ENCODE peak calls at places on chromosomes 11 and 22, in five cellular contexts. One of them, this sample, is unnamed.

GRCh38 chr11:34158661-34159060 is 53.2 kb downstream of the NAT10 start:
- DNase-seq in neuronal stem cell: no peak
- DNase-seq in H1: no peak
- DNase-seq in mesenchymal stem cell: no peak
- DNase-seq in IMR-90: no peak
- DNase-seq in this sample: no peak

GRCh38 chr22:49803134-49803533 is 24.5 kb downstream of the BRD1 start:
- DNase-seq in mesenchymal stem cell: no peak
- DNase-seq in H1: no peak
- DNase-seq in neuronal stem cell: no peak
- DNase-seq in IMR-90: no peak
- DNase-seq in this sample: no peak

GRCh38 chr11:8593935-8594909 is at the start of gene STK33:
- DNase-seq in IMR-90: no peak
- DNase-seq in mesenchymal stem cell: peak; percentile 13
- DNase-seq in neuronal stem cell: peak; percentile 69
- DNase-seq in H1: peak; percentile 27
- DNase-seq in this sample: peak; percentile 13

GRCh38 chr11:63660972-63661371 is 10.2 kb downstream of the ATL3 start:
- DNase-seq in mesenchymal stem cell: no peak
- DNase-seq in H1: no peak
- DNase-seq in IMR-90: no peak
- DNase-seq in neuronal stem cell: no peak
- DNase-seq in this sample: no peak

GRCh38 chr11:14904745-14905103 is 12.7 kb upstream of the CYP2R1 start:
- DNase-seq in mesenchymal stem cell: peak; percentile 42
- DNase-seq in neuronal stem cell: no peak
- DNase-seq in IMR-90: peak; percentile 25
- DNase-seq in H1: no peak
- DNase-seq in this sample: peak; percentile 52

GRCh38 chr22:29385305-29385704 is 3.1 kb downstream of the AP1B1 start:
- DNase-seq in IMR-90: no peak
- DNase-seq in mesenchymal stem cell: no peak
- DNase-seq in H1: no peak
- DNase-seq in neuronal stem cell: no peak
- DNase-seq in this sample: peak; percentile 48

GRCh38 chr11:65851083-65851579 is 6.8 kb downstream of the CFL1 start:
- DNase-seq in H1: no peak
- DNase-seq in mesenchymal stem cell: peak; percentile 33
- DNase-seq in IMR-90: no peak
- DNase-seq in neuronal stem cell: no peak
- DNase-seq in this sample: no peak

GRCh38 chr11:94934362-94934761 is 39.0 kb downstream of the CWC15 start:
- DNase-seq in IMR-90: peak; percentile 65
- DNase-seq in mesenchymal stem cell: peak; percentile 79
- DNase-seq in neuronal stem cell: no peak
- DNase-seq in H1: no peak
- DNase-seq in this sample: no peak

GRCh38 chr11:40421187-40421586 is 1038.3 kb downstream of the LRRC4C start:
- DNase-seq in H1: no peak
- DNase-seq in IMR-90: no peak
- DNase-seq in mesenchymal stem cell: no peak
- DNase-seq in neuronal stem cell: no peak
- DNase-seq in this sample: no peak

GRCh38 chr22:48923165-48923875 is 904.4 kb downstream of the BRD1 start:
- DNase-seq in H1: no peak
- DNase-seq in IMR-90: no peak
- DNase-seq in mesenchymal stem cell: no peak
- DNase-seq in neuronal stem cell: no peak
- DNase-seq in this sample: no peak

GRCh38 chr11:112975493-112975892 is 14.3 kb downstream of the NCAM1 start:
- DNase-seq in H1: no peak
- DNase-seq in mesenchymal stem cell: no peak
- DNase-seq in IMR-90: no peak
- DNase-seq in neuronal stem cell: no peak
- DNase-seq in this sample: no peak

GRCh38 chr11:56698795-56699194 is at the start of gene OR9G1:
- DNase-seq in mesenchymal stem cell: no peak
- DNase-seq in IMR-90: no peak
- DNase-seq in neuronal stem cell: no peak
- DNase-seq in H1: no peak
- DNase-seq in this sample: no peak

GRCh38 chr11:20155683-20156279 is 4.5 kb downstream of the DBX1 start:
- DNase-seq in neuronal stem cell: no peak
- DNase-seq in IMR-90: no peak
- DNase-seq in mesenchymal stem cell: no peak
- DNase-seq in H1: no peak
- DNase-seq in this sample: no peak

GRCh38 chr22:43471186-43471585 is 59.4 kb downstream of the MPPED1 start:
- DNase-seq in neuronal stem cell: no peak
- DNase-seq in mesenchymal stem cell: no peak
- DNase-seq in H1: no peak
- DNase-seq in IMR-90: no peak
- DNase-seq in this sample: no peak

GRCh38 chr11:126341760-126342161 is 13.7 kb upstream of the ST3GAL4 start:
- DNase-seq in neuronal stem cell: no peak
- DNase-seq in IMR-90: peak; percentile 71
- DNase-seq in H1: no peak
- DNase-seq in mesenchymal stem cell: peak; percentile 86
- DNase-seq in this sample: no peak

GRCh38 chr11:100827934-100828661 is 141.0 kb downstream of the ARHGAP42 start:
- DNase-seq in IMR-90: peak; percentile 84
- DNase-seq in mesenchymal stem cell: peak; percentile 75
- DNase-seq in H1: no peak
- DNase-seq in neuronal stem cell: no peak
- DNase-seq in this sample: peak; percentile 7

GRCh38 chr11:109512680-109513079 is 90.7 kb downstream of the C11orf87 start:
- DNase-seq in H1: no peak
- DNase-seq in IMR-90: no peak
- DNase-seq in mesenchymal stem cell: no peak
- DNase-seq in neuronal stem cell: no peak
- DNase-seq in this sample: no peak

GRCh38 chr22:50438305-50439275 is 36.2 kb downstream of the SBF1 start:
- DNase-seq in mesenchymal stem cell: no peak
- DNase-seq in H1: no peak
- DNase-seq in neuronal stem cell: no peak
- DNase-seq in IMR-90: no peak
- DNase-seq in this sample: no peak

GRCh38 chr11:57585301-57585700 is 12.2 kb upstream of the SERPING1 start:
- DNase-seq in IMR-90: no peak
- DNase-seq in H1: no peak
- DNase-seq in mesenchymal stem cell: no peak
- DNase-seq in neuronal stem cell: no peak
- DNase-seq in this sample: no peak

GRCh38 chr11:22466809-22467208 is 128.6 kb downstream of the SLC17A6 start:
- DNase-seq in H1: no peak
- DNase-seq in mesenchymal stem cell: peak; percentile 54
- DNase-seq in neuronal stem cell: no peak
- DNase-seq in IMR-90: peak; percentile 97
- DNase-seq in this sample: peak; percentile 88

GRCh38 chr11:35507688-35508087 is 17.7 kb downstream of the PAMR1 start:
- DNase-seq in mesenchymal stem cell: no peak
- DNase-seq in IMR-90: no peak
- DNase-seq in neuronal stem cell: no peak
- DNase-seq in H1: no peak
- DNase-seq in this sample: no peak

GRCh38 chr11:86177319-86177718 is 67.2 kb upstream of the EED start:
- DNase-seq in neuronal stem cell: no peak
- DNase-seq in IMR-90: no peak
- DNase-seq in H1: no peak
- DNase-seq in mesenchymal stem cell: no peak
- DNase-seq in this sample: no peak

GRCh38 chr11:119479685-119480275 is 56.8 kb upstream of the THY1 start:
- DNase-seq in H1: no peak
- DNase-seq in IMR-90: peak; percentile 65
- DNase-seq in neuronal stem cell: no peak
- DNase-seq in mesenchymal stem cell: peak; percentile 77
- DNase-seq in this sample: peak; percentile 55

GRCh38 chr22:17941501-17942406 is 82.6 kb downstream of the MICAL3 start:
- DNase-seq in neuronal stem cell: no peak
- DNase-seq in IMR-90: no peak
- DNase-seq in H1: no peak
- DNase-seq in mesenchymal stem cell: no peak
- DNase-seq in this sample: peak; percentile 78

GRCh38 chr22:27782065-27782464 is 19.5 kb downstream of the MN1 start:
- DNase-seq in mesenchymal stem cell: no peak
- DNase-seq in neuronal stem cell: no peak
- DNase-seq in H1: no peak
- DNase-seq in IMR-90: no peak
- DNase-seq in this sample: no peak

GRCh38 chr22:25495286-25495685 is 69.2 kb upstream of the GRK3 start:
- DNase-seq in H1: no peak
- DNase-seq in neuronal stem cell: no peak
- DNase-seq in mesenchymal stem cell: peak; percentile 24
- DNase-seq in IMR-90: peak; percentile 32
- DNase-seq in this sample: peak; percentile 75

GRCh38 chr11:127996825-127997224 is 590.5 kb downstream of the ETS1 start:
- DNase-seq in H1: no peak
- DNase-seq in mesenchymal stem cell: peak; percentile 6
- DNase-seq in IMR-90: peak; percentile 60
- DNase-seq in neuronal stem cell: no peak
- DNase-seq in this sample: peak; percentile 15

GRCh38 chr11:94997437-94997836 is 23.9 kb downstream of the KDM4D start:
- DNase-seq in mesenchymal stem cell: no peak
- DNase-seq in H1: no peak
- DNase-seq in neuronal stem cell: no peak
- DNase-seq in IMR-90: no peak
- DNase-seq in this sample: no peak

GRCh38 chr22:39913886-39914285 is 13.0 kb downstream of the GRAP2 start:
- DNase-seq in neuronal stem cell: peak; percentile 61
- DNase-seq in IMR-90: no peak
- DNase-seq in mesenchymal stem cell: peak; percentile 15
- DNase-seq in H1: no peak
- DNase-seq in this sample: no peak
- H3K36me3 ChIP-seq in neuronal stem cell: no peaks in the 10 kb centered on the region
- H3K36me3 ChIP-seq in IMR-90: no peaks in the 10 kb centered on the region
- H3K36me3 ChIP-seq in mesenchymal stem cell: no peaks in the 10 kb centered on the region
- H3K36me3 ChIP-seq in H1: no peaks in the 10 kb centered on the region
- H3K36me3 ChIP-seq in this sample: no peaks in the 10 kb centered on the region

GRCh38 chr11:116033931-116034553 is 529.8 kb upstream of the CADM1 start:
- DNase-seq in neuronal stem cell: no peak
- DNase-seq in H1: no peak
- DNase-seq in mesenchymal stem cell: no peak
- DNase-seq in IMR-90: no peak
- DNase-seq in this sample: no peak

GRCh38 chr11:116035972-116036371 is 531.8 kb upstream of the CADM1 start:
- DNase-seq in neuronal stem cell: no peak
- DNase-seq in H1: no peak
- DNase-seq in mesenchymal stem cell: no peak
- DNase-seq in IMR-90: no peak
- DNase-seq in this sample: no peak

DNA sequence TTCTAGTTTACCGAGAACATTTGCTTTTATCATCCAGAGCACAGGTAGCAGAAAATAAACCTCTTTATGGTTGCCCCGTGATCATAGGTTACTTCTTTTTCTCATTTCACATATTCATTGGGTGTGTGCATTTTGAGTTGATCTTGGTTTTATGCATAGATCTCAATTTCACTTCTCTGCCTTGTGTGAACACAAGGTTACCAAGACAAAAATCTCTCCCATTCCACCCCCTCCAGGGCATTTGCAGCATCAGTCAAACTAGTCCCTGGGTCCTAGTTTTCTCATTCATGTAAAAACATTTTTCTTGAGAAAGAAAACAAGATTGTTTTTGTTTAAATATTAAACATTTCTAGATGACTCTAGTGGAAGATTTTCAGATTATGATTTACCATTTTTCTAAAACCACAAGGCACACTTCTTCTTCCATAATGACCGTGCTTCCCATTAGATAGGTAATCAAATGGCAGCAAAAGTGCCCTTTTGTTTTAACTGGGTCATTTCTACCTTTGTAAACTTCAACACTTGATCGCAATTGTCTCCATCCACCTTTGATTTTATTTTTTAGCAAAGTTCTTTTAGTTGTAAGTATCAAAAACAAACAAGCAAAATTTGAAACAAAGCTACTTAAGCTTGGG is 526.6 kb upstream of the CADM1 start:
- DNase-seq in H1: no peak
- DNase-seq in neuronal stem cell: no peak
- DNase-seq in mesenchymal stem cell: no peak
- DNase-seq in IMR-90: no peak
- DNase-seq in this sample: no peak
- H3K14ac ChIP-seq in H1: no peak overlapping the region
- H3K14ac ChIP-seq in neuronal stem cell: no peak overlapping the region
- H3K14ac ChIP-seq in mesenchymal stem cell: no peak overlapping the region
- H3K14ac ChIP-seq in IMR-90: no peak overlapping the region
- H3K14ac ChIP-seq in this sample: no peak overlapping the region

GRCh38 chr11:47154738-47155570 is 21.7 kb downstream of the ARFGAP2 start:
- DNase-seq in H1: no peak
- DNase-seq in mesenchymal stem cell: no peak
- DNase-seq in neuronal stem cell: no peak
- DNase-seq in IMR-90: no peak
- DNase-seq in this sample: no peak

GRCh38 chr11:47158242-47158641 is 18.4 kb downstream of the ARFGAP2 start:
- DNase-seq in neuronal stem cell: no peak
- DNase-seq in IMR-90: no peak
- DNase-seq in H1: no peak
- DNase-seq in mesenchymal stem cell: no peak
- DNase-seq in this sample: no peak

GRCh38 chr11:47155914-47156313 is 20.8 kb downstream of the ARFGAP2 start:
- DNase-seq in mesenchymal stem cell: no peak
- DNase-seq in neuronal stem cell: no peak
- DNase-seq in H1: no peak
- DNase-seq in IMR-90: no peak
- DNase-seq in this sample: no peak

GRCh38 chr11:47156951-47157350 is 19.7 kb downstream of the ARFGAP2 start:
- DNase-seq in H1: no peak
- DNase-seq in IMR-90: no peak
- DNase-seq in neuronal stem cell: no peak
- DNase-seq in mesenchymal stem cell: no peak
- DNase-seq in this sample: no peak

DNA sequence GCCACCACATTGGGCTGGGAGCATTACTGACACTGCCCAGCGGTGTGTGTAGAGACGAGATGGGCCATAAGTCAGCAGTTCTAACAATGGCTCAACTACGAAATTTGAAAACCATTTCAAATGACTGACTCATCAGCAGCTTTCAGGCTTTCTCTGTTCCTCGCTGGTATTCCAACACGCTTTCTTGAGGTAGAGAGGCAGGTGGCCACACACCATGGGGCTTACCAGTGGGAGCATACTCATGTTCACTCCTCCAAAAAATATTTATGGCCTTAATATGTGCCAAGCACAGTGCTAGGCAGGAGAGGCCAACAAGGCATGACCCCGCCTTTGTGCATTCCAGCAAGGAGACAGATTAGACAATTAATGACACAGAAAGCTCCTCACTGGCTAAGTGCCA is 20.3 kb downstream of the ARFGAP2 start:
- DNase-seq in neuronal stem cell: no peak
- DNase-seq in mesenchymal stem cell: no peak
- DNase-seq in H1: no peak
- DNase-seq in IMR-90: peak; percentile 25
- DNase-seq in this sample: peak; percentile 25
- H3K4me2 ChIP-seq in neuronal stem cell: no peak overlapping the region
- H3K4me2 ChIP-seq in mesenchymal stem cell: no peak overlapping the region
- H3K4me2 ChIP-seq in H1: no peak overlapping the region
- H3K4me2 ChIP-seq in IMR-90: no peak overlapping the region
- H3K4me2 ChIP-seq in this sample: no peak overlapping the region

GRCh38 chr11:73124796-73125195 is 17.3 kb downstream of the FCHSD2 start:
- DNase-seq in H1: no peak
- DNase-seq in mesenchymal stem cell: no peak
- DNase-seq in neuronal stem cell: no peak
- DNase-seq in IMR-90: no peak
- DNase-seq in this sample: no peak
- H3K36me3 ChIP-seq in H1: no peaks in the 10 kb centered on the region
- H3K36me3 ChIP-seq in mesenchymal stem cell: peaks cover 4% of the 10 kb centered on the region
- H3K36me3 ChIP-seq in neuronal stem cell: peaks cover 30% of the 10 kb centered on the region
- H3K36me3 ChIP-seq in IMR-90: peaks cover 7% of the 10 kb centered on the region
- H3K36me3 ChIP-seq in this sample: no peaks in the 10 kb centered on the region

GRCh38 chr11:304061-304506 is 3.5 kb upstream of the IFITM2 start:
- DNase-seq in neuronal stem cell: no peak
- DNase-seq in IMR-90: no peak
- DNase-seq in H1: no peak
- DNase-seq in mesenchymal stem cell: no peak
- DNase-seq in this sample: no peak
- H3K14ac ChIP-seq in neuronal stem cell: no peak overlapping the region
- H3K14ac ChIP-seq in IMR-90: no peak overlapping the region
- H3K14ac ChIP-seq in H1: no peak overlapping the region
- H3K14ac ChIP-seq in mesenchymal stem cell: no peak overlapping the region
- H3K14ac ChIP-seq in this sample: no peak overlapping the region

This sample was measured in trophoblast cell.